ENCODE peak calls at places on chromosomes 3 and 15, in nine cellular contexts. One of them, this sample, is unnamed.
A peak's percentile ranks its signal among the peaks of the same experiment; 100 is the strongest.

GRCh38 chr15:90138071-90138833 is 36.0 kb upstream of the IDH2 start:
- DNase-seq in thyroid gland: peak; percentile 95
- DNase-seq in esophagus squamous epithelium: no peak
- DNase-seq in lung: peak; percentile 45
- DNase-seq in fibroblast of lung: no peak
- DNase-seq in bronchial epithelial cell: no peak
- DNase-seq in sigmoid colon: no peak
- DNase-seq in IMR-90: no peak
- DNase-seq in neural progenitor cell: no peak
- DNase-seq in this sample: no peak

GRCh38 chr3:150931710-150932109 is 26.5 kb upstream of the MINDY4B start:
- DNase-seq in IMR-90: no peak
- DNase-seq in thyroid gland: no peak
- DNase-seq in sigmoid colon: no peak
- DNase-seq in esophagus squamous epithelium: no peak
- DNase-seq in lung: no peak
- DNase-seq in neural progenitor cell: no peak
- DNase-seq in bronchial epithelial cell: no peak
- DNase-seq in fibroblast of lung: no peak
- DNase-seq in this sample: no peak

GRCh38 chr3:44554626-44555592 is at the start of gene ZKSCAN7:
- DNase-seq in sigmoid colon: peak; percentile 73
- DNase-seq in esophagus squamous epithelium: no peak
- DNase-seq in neural progenitor cell: peak; percentile 73
- DNase-seq in thyroid gland: peak; percentile 68
- DNase-seq in fibroblast of lung: peak; percentile 63
- DNase-seq in bronchial epithelial cell: peak; percentile 13
- DNase-seq in lung: peak; percentile 69
- DNase-seq in IMR-90: peak; percentile 40
- DNase-seq in this sample: peak; percentile 85

GRCh38 chr3:129950318-129951046 is 24.0 kb upstream of the TRH start:
- DNase-seq in bronchial epithelial cell: no peak
- DNase-seq in thyroid gland: no peak
- DNase-seq in neural progenitor cell: no peak
- DNase-seq in IMR-90: no peak
- DNase-seq in sigmoid colon: no peak
- DNase-seq in fibroblast of lung: no peak
- DNase-seq in lung: no peak
- DNase-seq in esophagus squamous epithelium: no peak
- DNase-seq in this sample: no peak

GRCh38 chr15:67840747-67841634 is 1.1 kb upstream of the RNU6-1 start:
- DNase-seq in fibroblast of lung: peak; percentile 58
- DNase-seq in bronchial epithelial cell: peak; percentile 19
- DNase-seq in esophagus squamous epithelium: no peak
- DNase-seq in IMR-90: peak; percentile 58
- DNase-seq in neural progenitor cell: peak; percentile 32
- DNase-seq in thyroid gland: peak; percentile 61
- DNase-seq in lung: no peak
- DNase-seq in sigmoid colon: peak; percentile 75
- DNase-seq in this sample: peak; percentile 46

GRCh38 chr3:187678869-187679268 is 8.7 kb upstream of the SST start:
- DNase-seq in neural progenitor cell: peak; percentile 82
- DNase-seq in thyroid gland: peak; percentile 39
- DNase-seq in lung: no peak
- DNase-seq in fibroblast of lung: peak; percentile 52
- DNase-seq in bronchial epithelial cell: peak; percentile 45
- DNase-seq in sigmoid colon: no peak
- DNase-seq in esophagus squamous epithelium: no peak
- DNase-seq in IMR-90: peak; percentile 67
- DNase-seq in this sample: peak; percentile 49

GRCh38 chr3:129485681-129486056 is 42.8 kb upstream of the RHO start:
- DNase-seq in neural progenitor cell: no peak
- DNase-seq in sigmoid colon: peak; percentile 92
- DNase-seq in bronchial epithelial cell: peak; percentile 92
- DNase-seq in IMR-90: peak; percentile 94
- DNase-seq in thyroid gland: peak; percentile 48
- DNase-seq in lung: peak; percentile 82
- DNase-seq in esophagus squamous epithelium: peak; percentile 46
- DNase-seq in fibroblast of lung: peak; percentile 95
- DNase-seq in this sample: no peak

GRCh38 chr15:78841307-78841706 is 30.0 kb upstream of the ADAMTS7 start:
- DNase-seq in neural progenitor cell: no peak
- DNase-seq in lung: no peak
- DNase-seq in fibroblast of lung: peak; percentile 23
- DNase-seq in bronchial epithelial cell: no peak
- DNase-seq in sigmoid colon: no peak
- DNase-seq in IMR-90: no peak
- DNase-seq in thyroid gland: no peak
- DNase-seq in esophagus squamous epithelium: no peak
- DNase-seq in this sample: no peak

GRCh38 chr3:123039178-123039577 is 11.6 kb upstream of the SEMA5B start:
- DNase-seq in lung: no peak
- DNase-seq in thyroid gland: peak; percentile 90
- DNase-seq in bronchial epithelial cell: no peak
- DNase-seq in IMR-90: no peak
- DNase-seq in neural progenitor cell: no peak
- DNase-seq in esophagus squamous epithelium: no peak
- DNase-seq in fibroblast of lung: no peak
- DNase-seq in sigmoid colon: no peak
- DNase-seq in this sample: no peak

GRCh38 chr3:31196881-31197364 is 302.5 kb upstream of the GADL1 start:
- DNase-seq in esophagus squamous epithelium: no peak
- DNase-seq in IMR-90: peak; percentile 18
- DNase-seq in fibroblast of lung: peak; percentile 79
- DNase-seq in neural progenitor cell: no peak
- DNase-seq in lung: no peak
- DNase-seq in bronchial epithelial cell: peak; percentile 87
- DNase-seq in thyroid gland: no peak
- DNase-seq in sigmoid colon: no peak
- DNase-seq in this sample: no peak

GRCh38 chr3:105649469-105649868 is 219.3 kb downstream of the CBLB start:
- DNase-seq in neural progenitor cell: no peak
- DNase-seq in esophagus squamous epithelium: no peak
- DNase-seq in sigmoid colon: no peak
- DNase-seq in IMR-90: no peak
- DNase-seq in thyroid gland: no peak
- DNase-seq in bronchial epithelial cell: no peak
- DNase-seq in fibroblast of lung: no peak
- DNase-seq in lung: no peak
- DNase-seq in this sample: no peak

GRCh38 chr3:67647390-67647878 is 7.0 kb downstream of the SUCLG2 start:
- DNase-seq in lung: peak; percentile 60
- DNase-seq in neural progenitor cell: no peak
- DNase-seq in sigmoid colon: no peak
- DNase-seq in IMR-90: peak; percentile 99
- DNase-seq in bronchial epithelial cell: peak; percentile 92
- DNase-seq in thyroid gland: peak; percentile 13
- DNase-seq in esophagus squamous epithelium: no peak
- DNase-seq in fibroblast of lung: peak; percentile 99
- DNase-seq in this sample: no peak

GRCh38 chr15:67061811-67062348 is 3.5 kb upstream of the SMAD3 start:
- DNase-seq in fibroblast of lung: no peak
- DNase-seq in IMR-90: no peak
- DNase-seq in bronchial epithelial cell: no peak
- DNase-seq in thyroid gland: no peak
- DNase-seq in esophagus squamous epithelium: no peak
- DNase-seq in lung: no peak
- DNase-seq in sigmoid colon: no peak
- DNase-seq in neural progenitor cell: no peak
- DNase-seq in this sample: no peak

DNA sequence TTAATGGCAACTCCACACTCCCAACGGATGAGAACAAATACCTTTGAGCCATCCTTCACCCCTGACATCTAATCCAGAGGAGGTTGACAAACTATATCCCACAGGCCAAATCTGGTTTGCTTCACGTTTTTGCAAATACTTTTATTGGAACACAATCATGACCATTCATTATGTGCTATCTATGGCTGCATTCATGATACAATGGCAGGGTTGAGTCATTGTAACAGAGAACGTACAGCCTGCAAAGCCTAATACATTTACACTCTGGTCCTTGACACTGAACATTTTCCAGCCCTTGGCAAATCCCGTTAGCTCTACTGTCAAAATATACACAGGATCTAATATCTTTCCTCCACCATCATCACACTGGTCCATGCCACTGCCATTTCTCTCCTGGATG is 7.6 kb upstream of the PRICKLE2 start:
- DNase-seq in sigmoid colon: no peak
- DNase-seq in lung: no peak
- DNase-seq in IMR-90: no peak
- DNase-seq in neural progenitor cell: no peak
- DNase-seq in fibroblast of lung: no peak
- DNase-seq in thyroid gland: no peak
- DNase-seq in bronchial epithelial cell: no peak
- DNase-seq in esophagus squamous epithelium: no peak
- DNase-seq in this sample: no peak
- TF ChIP-seq CTCF in sigmoid colon: no peak
- TF ChIP-seq CTCF in lung: no peak
- TF ChIP-seq CTCF in IMR-90: no peak
- TF ChIP-seq CTCF in neural progenitor cell: no peak
- TF ChIP-seq CTCF in fibroblast of lung: no peak
- TF ChIP-seq CTCF in thyroid gland: no peak
- TF ChIP-seq CTCF in bronchial epithelial cell: no peak
- TF ChIP-seq CTCF in esophagus squamous epithelium: no peak
- TF ChIP-seq CTCF in this sample: no peak

GRCh38 chr15:63722144-63722543 is 111.6 kb downstream of the HERC1 start:
- DNase-seq in neural progenitor cell: no peak
- DNase-seq in fibroblast of lung: no peak
- DNase-seq in esophagus squamous epithelium: no peak
- DNase-seq in bronchial epithelial cell: no peak
- DNase-seq in thyroid gland: no peak
- DNase-seq in IMR-90: no peak
- DNase-seq in sigmoid colon: no peak
- DNase-seq in lung: no peak
- DNase-seq in this sample: no peak
- H3K36me3 ChIP-seq in neural progenitor cell: no peaks in the 10 kb centered on the region
- H3K36me3 ChIP-seq in fibroblast of lung: peaks cover 2% of the 10 kb centered on the region
- H3K36me3 ChIP-seq in esophagus squamous epithelium: peaks cover 85% of the 10 kb centered on the region
- H3K36me3 ChIP-seq in bronchial epithelial cell: no peaks in the 10 kb centered on the region
- H3K36me3 ChIP-seq in thyroid gland: peaks cover 4% of the 10 kb centered on the region
- H3K36me3 ChIP-seq in IMR-90: peaks cover 7% of the 10 kb centered on the region
- H3K36me3 ChIP-seq in sigmoid colon: peaks cover 85% of the 10 kb centered on the region
- H3K36me3 ChIP-seq in lung: peaks cover 6% of the 10 kb centered on the region
- H3K36me3 ChIP-seq in this sample: peaks cover 16% of the 10 kb centered on the region

DNA sequence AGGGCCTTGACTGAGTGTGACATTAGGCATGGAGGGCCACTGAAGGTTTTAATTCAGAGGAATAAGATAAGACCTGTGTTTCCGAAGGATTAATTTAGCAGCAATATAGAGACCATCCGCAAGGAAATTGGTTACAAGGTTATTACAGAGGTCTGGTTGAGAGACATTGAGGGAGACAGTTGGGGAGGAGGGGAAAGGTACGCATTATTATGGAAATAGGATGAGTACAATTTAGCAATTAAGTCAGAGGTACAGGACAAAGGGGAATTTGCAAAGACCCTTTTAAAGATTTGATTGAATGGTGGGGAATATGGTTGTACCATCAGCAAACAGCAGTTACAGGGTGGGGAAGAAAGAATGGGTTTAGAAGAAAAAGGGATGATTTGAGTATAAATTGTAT is 11.1 kb downstream of the ARL8B start:
- DNase-seq in neural progenitor cell: no peak
- DNase-seq in lung: no peak
- DNase-seq in bronchial epithelial cell: no peak
- DNase-seq in esophagus squamous epithelium: no peak
- DNase-seq in thyroid gland: no peak
- DNase-seq in sigmoid colon: no peak
- DNase-seq in IMR-90: no peak
- DNase-seq in fibroblast of lung: no peak
- DNase-seq in this sample: no peak
- H3K4me3 ChIP-seq in neural progenitor cell: no peak overlapping the region
- H3K4me3 ChIP-seq in lung: no peak overlapping the region
- H3K4me3 ChIP-seq in bronchial epithelial cell: no peak overlapping the region
- H3K4me3 ChIP-seq in esophagus squamous epithelium: no peak overlapping the region
- H3K4me3 ChIP-seq in thyroid gland: no peak overlapping the region
- H3K4me3 ChIP-seq in sigmoid colon: no peak overlapping the region
- H3K4me3 ChIP-seq in IMR-90: no peak overlapping the region
- H3K4me3 ChIP-seq in fibroblast of lung: no peak overlapping the region
- H3K4me3 ChIP-seq in this sample: no peak overlapping the region

GRCh38 chr3:42839616-42840015 is 30.4 kb downstream of the ACKR2 start:
- DNase-seq in neural progenitor cell: peak; percentile 73
- DNase-seq in thyroid gland: peak; percentile 46
- DNase-seq in fibroblast of lung: peak; percentile 59
- DNase-seq in esophagus squamous epithelium: no peak
- DNase-seq in bronchial epithelial cell: peak; percentile 65
- DNase-seq in sigmoid colon: peak; percentile 73
- DNase-seq in IMR-90: peak; percentile 71
- DNase-seq in lung: no peak
- DNase-seq in this sample: peak; percentile 51
- TF ChIP-seq CTCF in neural progenitor cell: peak; percentile 64
- TF ChIP-seq CTCF in thyroid gland: peak; percentile 89
- TF ChIP-seq CTCF in fibroblast of lung: peak; percentile 75
- TF ChIP-seq CTCF in esophagus squamous epithelium: peak; percentile 89
- TF ChIP-seq CTCF in bronchial epithelial cell: peak; percentile 67
- TF ChIP-seq CTCF in sigmoid colon: peak; percentile 93
- TF ChIP-seq CTCF in IMR-90: peak; percentile 78
- TF ChIP-seq CTCF in lung: peak; percentile 70
- TF ChIP-seq CTCF in this sample: peak; percentile 65

DNA sequence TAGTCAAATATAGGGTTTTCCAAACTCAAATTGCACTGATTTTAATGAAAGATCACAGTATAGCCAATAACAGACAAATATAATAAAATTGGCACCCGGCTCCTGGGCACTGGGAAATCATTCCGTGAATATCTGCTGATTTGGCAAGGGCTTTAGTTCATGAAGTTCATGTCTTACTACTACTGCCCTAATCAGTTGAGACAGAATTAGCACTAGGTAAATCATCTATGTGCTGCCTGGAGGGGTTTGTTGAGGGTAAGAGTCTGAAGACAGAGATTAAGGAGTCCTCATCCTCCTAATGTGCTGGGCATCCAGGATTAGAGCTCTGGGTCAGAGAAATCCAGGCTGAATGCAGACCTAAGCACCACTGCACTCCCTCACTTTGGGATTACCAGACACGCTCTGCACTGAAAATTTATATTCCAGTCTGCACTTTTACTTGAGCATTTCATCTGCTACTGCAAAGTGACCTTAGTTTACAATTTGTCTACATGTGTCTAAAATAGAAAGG is 2.0 kb downstream of the SAMD7 start:
- DNase-seq in sigmoid colon: no peak
- DNase-seq in bronchial epithelial cell: no peak
- DNase-seq in thyroid gland: no peak
- DNase-seq in IMR-90: no peak
- DNase-seq in fibroblast of lung: no peak
- DNase-seq in neural progenitor cell: no peak
- DNase-seq in lung: no peak
- DNase-seq in esophagus squamous epithelium: no peak
- DNase-seq in this sample: peak; percentile 77
- H3K36me3 ChIP-seq in sigmoid colon: no peaks in the 10 kb centered on the region
- H3K36me3 ChIP-seq in bronchial epithelial cell: no peaks in the 10 kb centered on the region
- H3K36me3 ChIP-seq in thyroid gland: no peaks in the 10 kb centered on the region
- H3K36me3 ChIP-seq in IMR-90: no peaks in the 10 kb centered on the region
- H3K36me3 ChIP-seq in fibroblast of lung: no peaks in the 10 kb centered on the region
- H3K36me3 ChIP-seq in neural progenitor cell: no peaks in the 10 kb centered on the region
- H3K36me3 ChIP-seq in lung: no peaks in the 10 kb centered on the region
- H3K36me3 ChIP-seq in esophagus squamous epithelium: no peaks in the 10 kb centered on the region
- H3K36me3 ChIP-seq in this sample: no peaks in the 10 kb centered on the region